ENCODE peak calls at places on chromosomes 6 and 20, in ten cellular contexts. T, W, C, M, S, I, N, Z, A and V are unnamed samples.

GRCh38 chr20:53934421-53935352 is 135.7 kb downstream of the BCAS1 start:
- DNase-seq in T (no peak), W (peak; percentile 33), C (peak; percentile 90), M (peak; percentile 93), S (no peak), I (peak; percentile 87), N (no peak), Z (no peak), A (no peak), V (no peak)

GRCh38 chr6:27312146-27312949 is at the start of gene POM121L2:
- DNase-seq in T (peak; percentile 52), W (no peak), C (peak; percentile 36), M (peak; percentile 65), S (peak; percentile 69), I (no peak), N (peak; percentile 76), Z (peak; percentile 86), A (no peak), V (no peak)

GRCh38 chr6:257031-257725 is 35.1 kb upstream of the DUSP22 start:
- DNase-seq in T (no peak), W (no peak), C (no peak), M (no peak), S (no peak), I (no peak), N (no peak), Z (no peak), A (no peak), V (no peak)

GRCh38 chr20:42492998-42493397 is 696.7 kb downstream of the PTPRT start:
- DNase-seq in T (no peak), W (no peak), C (no peak), M (no peak), S (no peak), I (no peak), N (no peak), Z (no peak), A (no peak), V (no peak)

GRCh38 chr6:33851959-33852358 is 48.2 kb upstream of the MLN start:
- DNase-seq in T (peak; percentile 8), W (no peak), C (no peak), M (no peak), S (no peak), I (peak; percentile 67), N (peak; percentile 58), Z (peak; percentile 54), A (peak; percentile 66), V (no peak)

GRCh38 chr20:19699132-19699971 is 58.7 kb upstream of the RIN2 start:
- DNase-seq in T (no peak), W (no peak), C (peak; percentile 88), M (peak; percentile 75), S (no peak), I (no peak), N (no peak), Z (peak; percentile 22), A (no peak), V (no peak)

GRCh38 chr6:93040375-93040774 is 379.0 kb downstream of the EPHA7 start:
- DNase-seq in T (no peak), W (no peak), C (peak; percentile 42), M (peak; percentile 76), S (no peak), I (no peak), N (no peak), Z (no peak), A (no peak), V (no peak)

GRCh38 chr6:1787894-1788293 is 178.2 kb downstream of the FOXC1 start:
- DNase-seq in T (no peak), W (no peak), C (peak; percentile 88), M (peak; percentile 92), S (no peak), I (no peak), N (no peak), Z (no peak), A (no peak), V (no peak)

GRCh38 chr6:8652710-8653109 is 217.4 kb upstream of the SLC35B3 start:
- DNase-seq in T (no peak), W (no peak), C (no peak), M (no peak), S (no peak), I (no peak), N (no peak), Z (no peak), A (no peak), V (no peak)

DNA sequence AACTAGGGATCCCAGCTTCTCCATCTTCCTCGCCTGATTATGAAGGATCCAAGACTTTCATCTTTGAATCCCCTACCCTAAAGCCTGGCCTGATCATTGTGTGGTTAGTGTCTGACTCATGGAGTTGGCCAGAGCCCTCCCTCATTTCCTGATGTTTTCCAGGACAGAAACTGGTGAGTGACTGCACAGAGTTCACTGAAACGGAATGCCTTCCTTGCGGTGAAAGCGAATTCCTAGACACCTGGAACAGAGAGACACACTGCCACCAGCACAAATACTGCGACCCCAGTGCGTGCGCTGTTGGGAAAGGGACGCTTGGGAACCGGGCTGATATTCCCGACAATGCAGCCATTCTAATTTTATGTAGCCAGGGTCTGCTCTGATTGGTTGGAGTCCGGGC is 4.0 kb downstream of the CD40 start:
- DNase-seq in T (no peak), W (no peak), C (peak; percentile 83), M (peak; percentile 83), S (no peak), I (no peak), N (no peak), Z (no peak), A (no peak), V (peak; percentile 74)
- H3K4me1 ChIP-seq in T (no peaks in the 10 kb centered on the region), W (peaks cover 55% of the 10 kb centered on the region), C (no peaks in the 10 kb centered on the region), M (peaks cover 28% of the 10 kb centered on the region), S (peaks cover 49% of the 10 kb centered on the region), I (peaks cover 12% of the 10 kb centered on the region), N (no peaks in the 10 kb centered on the region), Z (no peaks in the 10 kb centered on the region), A (no peaks in the 10 kb centered on the region), V (peaks cover 20% of the 10 kb centered on the region)

DNA sequence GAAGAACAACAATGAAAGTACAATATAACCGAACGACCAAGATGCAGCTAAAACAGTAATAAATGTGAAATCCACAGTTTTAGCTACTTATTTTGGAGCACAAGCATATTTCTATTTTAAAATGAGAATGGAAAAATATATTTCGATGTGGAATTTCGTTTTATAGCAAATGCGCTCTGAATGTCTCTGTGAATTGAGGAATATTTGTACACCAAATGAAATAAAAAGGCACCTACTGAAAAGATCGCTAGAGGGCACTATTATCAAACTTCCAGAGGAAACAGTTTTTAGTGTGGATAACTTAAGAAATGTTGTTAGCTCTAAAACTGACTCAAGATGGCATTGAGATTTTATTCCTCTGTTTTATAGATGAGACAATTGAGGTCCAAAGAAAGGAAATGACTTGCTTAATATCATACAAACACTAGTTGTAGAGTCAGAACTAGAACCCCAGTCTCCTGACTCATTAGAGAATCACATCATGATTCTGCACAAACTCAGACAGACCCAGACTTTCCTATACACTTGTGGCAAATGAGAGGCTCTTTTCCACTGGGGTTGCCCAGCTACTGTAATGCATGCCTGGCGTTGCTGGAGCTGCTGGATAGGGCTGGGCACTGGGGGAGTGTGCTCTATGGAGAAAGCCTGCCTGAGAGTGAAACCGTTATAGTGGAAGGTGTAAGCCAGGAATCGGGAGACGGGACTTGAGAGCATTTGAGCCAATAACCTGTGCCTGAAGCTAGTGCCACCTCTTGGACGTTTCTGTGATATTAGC is 51.9 kb downstream of the GCLC start:
- DNase-seq in T (no peak), W (no peak), C (peak; percentile 71), M (peak; percentile 74), S (no peak), I (peak; percentile 63), N (peak; percentile 65), Z (peak; percentile 63), A (no peak), V (no peak)
- H3K27ac ChIP-seq in T (no peak overlapping the region), W (no peak overlapping the region), C (no peak overlapping the region), M (no peak overlapping the region), S (no peak overlapping the region), I (no peak overlapping the region), N (no peak overlapping the region), Z (no peak overlapping the region), A (no peak overlapping the region), V (no peak overlapping the region)

DNA sequence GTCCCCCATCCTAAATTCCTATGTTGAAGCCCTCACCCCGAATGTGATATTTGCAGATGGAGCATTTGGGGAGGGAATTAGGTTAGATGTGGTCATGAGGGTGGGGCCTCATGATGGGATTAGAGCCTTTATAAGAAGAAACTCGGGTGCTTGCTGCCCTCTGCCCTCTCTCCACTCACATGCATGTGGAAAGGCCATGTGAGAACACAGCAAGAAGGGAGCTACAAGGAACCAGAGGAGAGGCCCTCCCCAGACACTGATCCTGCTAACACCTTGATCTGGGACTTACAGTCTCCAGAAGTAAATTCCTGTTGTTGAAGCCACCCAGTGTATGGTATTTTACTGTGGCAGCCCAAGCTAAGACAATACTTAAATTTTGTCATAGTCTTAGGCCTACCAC is 69.6 kb upstream of the TULP1 start:
- DNase-seq in T (no peak), W (no peak), C (no peak), M (no peak), S (no peak), I (no peak), N (no peak), Z (no peak), A (no peak), V (no peak)
- H3K4me1 ChIP-seq in T (peaks cover 7% of the 10 kb centered on the region), W (peaks cover 39% of the 10 kb centered on the region), C (no peaks in the 10 kb centered on the region), M (no peaks in the 10 kb centered on the region), S (peaks cover 32% of the 10 kb centered on the region), I (no peaks in the 10 kb centered on the region), N (peaks cover 7% of the 10 kb centered on the region), Z (peaks cover 10% of the 10 kb centered on the region), A (no peaks in the 10 kb centered on the region), V (peaks cover 30% of the 10 kb centered on the region)

GRCh38 chr20:48748556-48748955 is 79.2 kb downstream of the PREX1 start:
- DNase-seq in T (no peak), W (no peak), C (no peak), M (no peak), S (no peak), I (no peak), N (no peak), Z (no peak), A (no peak), V (no peak)

GRCh38 chr20:48745330-48745729 is 82.5 kb downstream of the PREX1 start:
- DNase-seq in T (no peak), W (no peak), C (no peak), M (no peak), S (no peak), I (no peak), N (no peak), Z (no peak), A (no peak), V (no peak)

GRCh38 chr20:48749437-48749836 is 78.4 kb downstream of the PREX1 start:
- DNase-seq in T (no peak), W (no peak), C (no peak), M (no peak), S (no peak), I (no peak), N (no peak), Z (no peak), A (no peak), V (no peak)

GRCh38 chr20:48750376-48750775 is 77.4 kb downstream of the PREX1 start:
- DNase-seq in T (no peak), W (no peak), C (no peak), M (no peak), S (no peak), I (no peak), N (no peak), Z (no peak), A (no peak), V (no peak)

DNA sequence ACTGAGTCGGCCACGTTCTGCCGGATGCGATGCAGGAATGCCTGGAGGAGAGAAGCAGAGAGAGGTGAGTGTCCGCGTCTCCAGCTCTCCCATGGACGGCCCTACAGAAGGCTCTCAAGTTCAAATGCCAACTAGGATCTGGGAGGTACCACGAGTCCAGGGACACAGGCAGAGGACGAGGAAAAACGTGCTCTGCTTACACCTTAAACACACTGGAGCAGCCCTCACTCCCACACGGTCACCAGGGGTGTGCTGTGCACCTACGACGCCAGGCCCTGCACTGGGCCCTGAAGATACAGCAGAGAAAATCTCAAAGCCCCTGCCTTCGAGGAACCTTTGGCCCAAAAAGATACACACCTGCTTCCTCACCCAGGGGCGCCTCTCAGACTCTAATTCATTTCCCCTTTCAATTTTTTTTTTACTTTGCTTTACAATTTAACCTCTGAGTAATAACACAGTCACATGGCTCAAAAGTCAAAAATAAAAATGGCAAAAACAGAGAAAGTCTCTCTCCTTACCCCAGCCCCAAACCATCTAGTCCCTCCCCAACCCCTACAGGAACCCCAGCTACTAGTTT is 79.9 kb downstream of the PREX1 start:
- DNase-seq in T (no peak), W (no peak), C (no peak), M (no peak), S (no peak), I (no peak), N (no peak), Z (no peak), A (no peak), V (no peak)
- H3K27ac ChIP-seq in T (no peak overlapping the region), W (no peak overlapping the region), C (no peak overlapping the region), M (no peak overlapping the region), S (no peak overlapping the region), I (no peak overlapping the region), N (no peak overlapping the region), Z (no peak overlapping the region), A (no peak overlapping the region), V (no peak overlapping the region)